ENCODE peak calls at places on chromosomes 4 and X, in seven cellular contexts. C is WTC11, L is K562, E is HCT116, P is HepG2, Q is HEK293T, A is H1. O is an unnamed sample.

GRCh38 chr4:97208749-97209148 is 934.5 kb downstream of the STPG2 start:
- DNase-seq in Q (no peak), L (no peak), C (no peak), E (no peak), P (no peak), A (no peak), O (no peak)

GRCh38 chrX:47177079-47177478 is 16.6 kb upstream of the UBA1 start:
- DNase-seq in P (no peak), C (no peak), E (no peak), Q (no peak), L (no peak), A (no peak), O (no peak)

GRCh38 chrX:30762754-30763153 is 109.5 kb downstream of the GK start:
- DNase-seq in L (no peak), A (no peak), E (no peak), P (no peak), Q (no peak), C (no peak), O (no peak)

GRCh38 chrX:2819345-2820130 is 9.2 kb upstream of the GYG2 start:
- DNase-seq in P (peak), L (peak), Q (peak), C (no peak), A (no peak), E (no peak), O (no peak)

GRCh38 chrX:22534643-22535042 is 261.9 kb downstream of the CBLL2 start:
- DNase-seq in E (no peak), P (no peak), A (no peak), C (no peak), Q (no peak), L (no peak), O (no peak)

GRCh38 chr4:189514209-189514608 is 426.5 kb upstream of the FRG1 start:
- DNase-seq in L (no peak), A (no peak), Q (no peak), E (no peak), P (no peak), C (no peak), O (no peak)

GRCh38 chr4:25160714-25161598 is 707 bp upstream of the SEPSECS start:
- DNase-seq in A (no peak), P (peak), L (peak), Q (peak), E (no peak), C (no peak), O (no peak)

GRCh38 chr4:85725727-85726170 is 250.8 kb downstream of the ARHGAP24 start:
- DNase-seq in A (no peak), C (no peak), Q (no peak), L (peak), E (no peak), P (no peak), O (peak)

GRCh38 chrX:123731987-123732678 is 719 bp downstream of the THOC2 start:
- DNase-seq in C (peak), E (no peak), L (peak), Q (peak), P (no peak), A (peak), O (no peak)

GRCh38 chr4:155402941-155403340 is 26.2 kb upstream of the MAP9 start:
- DNase-seq in L (no peak), Q (no peak), E (no peak), A (no peak), P (no peak), C (no peak), O (no peak)

GRCh38 chrX:136487647-136488046 is at the start of gene BRS3:
- DNase-seq in P (no peak), L (no peak), Q (no peak), A (no peak), C (no peak), E (no peak), O (no peak)

GRCh38 chr4:92862509-92862908 is 558.7 kb downstream of the GRID2 start:
- DNase-seq in P (no peak), L (no peak), A (no peak), E (no peak), C (no peak), Q (no peak), O (no peak)

GRCh38 chrX:93242897-93243296 is 430.5 kb downstream of the NAP1L3 start:
- DNase-seq in Q (no peak), A (no peak), L (no peak), E (no peak), P (no peak), C (no peak), O (no peak)

GRCh38 chrX:3204606-3205005 is 141.8 kb downstream of the MXRA5 start:
- DNase-seq in P (no peak), L (no peak), E (no peak), Q (no peak), C (no peak), A (no peak), O (no peak)

GRCh38 chr4:158599150-158599549 is 72.5 kb downstream of the C4orf46 start:
- DNase-seq in Q (no peak), E (no peak), P (no peak), L (no peak), C (no peak), A (no peak), O (no peak)

GRCh38 chr4:145954924-145955339 is 16.3 kb upstream of the ZNF827 start:
- DNase-seq in Q (no peak), L (peak), C (no peak), A (no peak), E (peak), P (no peak), O (no peak)

GRCh38 chr4:10035130-10035529 is 13.8 kb upstream of the SLC2A9 start:
- DNase-seq in Q (no peak), E (no peak), L (no peak), P (no peak), A (no peak), C (no peak), O (no peak)

GRCh38 chr4:139785356-139785755 is 119.7 kb downstream of the MGST2 start:
- DNase-seq in C (no peak), L (no peak), E (no peak), P (no peak), Q (no peak), A (no peak), O (no peak)

GRCh38 chr4:139782926-139783542 is 117.4 kb downstream of the MGST2 start:
- DNase-seq in P (no peak), C (no peak), Q (no peak), A (no peak), L (no peak), E (no peak), O (no peak)

GRCh38 chr4:139779653-139780052 is 114.0 kb downstream of the MGST2 start:
- DNase-seq in P (no peak), Q (no peak), A (no peak), L (no peak), E (no peak), C (no peak), O (no peak)

GRCh38 chr4:139786494-139787354 is 121.1 kb downstream of the MGST2 start:
- DNase-seq in L (no peak), C (no peak), P (no peak), E (no peak), Q (peak), A (no peak), O (no peak)

GRCh38 chr4:139783761-139784484 is 118.3 kb downstream of the MGST2 start:
- DNase-seq in L (no peak), E (no peak), Q (no peak), P (peak), C (no peak), A (no peak), O (no peak)
- TF ChIP-seq SP1 in L (no peak), E (no peak), Q (no peak), P (no peak), C (no peak), A (no peak), O (no peak)

GRCh38 chrX:17403231-17403691 is 28.3 kb downstream of the NHS start:
- DNase-seq in P (no peak), C (no peak), E (no peak), A (no peak), L (no peak), Q (no peak), O (no peak)
- TF ChIP-seq SP1 in P (no peak), C (no peak), E (no peak), A (no peak), L (no peak), Q (no peak), O (no peak)

GRCh38 chr4:88600129-88600849 is 8.0 kb downstream of the HERC3 start:
- DNase-seq in C (no peak), E (no peak), A (no peak), L (no peak), Q (no peak), P (no peak), O (no peak)
- TF ChIP-seq SP1 in C (no peak), E (no peak), A (no peak), L (no peak), Q (no peak), P (no peak), O (no peak)

DNA sequence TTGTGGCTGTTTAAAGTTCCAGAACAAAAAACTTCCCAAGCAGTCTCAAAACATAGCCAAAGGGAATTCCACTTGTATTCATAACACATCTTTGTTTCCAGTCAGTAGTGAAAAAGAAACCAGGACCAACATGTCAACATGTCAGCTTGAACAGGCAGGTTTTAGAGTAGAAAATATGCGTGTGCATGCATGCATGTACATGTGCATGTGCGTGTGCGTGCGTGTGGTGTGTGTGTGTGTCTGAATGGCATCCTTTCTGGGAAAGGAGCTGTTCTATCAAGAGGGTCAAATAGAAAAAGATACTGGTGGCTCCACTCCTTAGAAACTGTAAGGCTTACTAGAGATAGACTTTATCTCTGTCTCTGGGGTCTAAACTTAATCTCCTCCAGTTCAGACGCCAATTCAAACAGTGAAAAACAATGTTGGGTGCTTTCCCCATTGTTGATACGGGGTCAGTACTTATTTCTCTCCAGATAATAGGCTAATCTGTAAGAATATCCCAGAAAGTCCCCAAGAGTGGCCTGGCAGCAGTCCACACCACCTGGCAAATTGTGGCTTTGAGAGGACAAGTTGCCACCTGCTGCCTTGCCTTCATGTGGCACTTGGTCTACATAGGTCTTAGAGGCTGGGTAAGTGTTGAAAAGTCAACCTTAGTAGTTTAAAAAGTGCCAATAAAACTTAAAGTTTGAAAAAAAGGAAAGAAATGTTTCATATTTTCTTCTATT is 110.3 kb downstream of the SCD5 start:
- DNase-seq in L (no peak), A (no peak), Q (no peak), C (no peak), E (no peak), P (no peak), O (peak)
- TF ChIP-seq SP1 in L (no peak), A (no peak), Q (no peak), C (no peak), E (no peak), P (no peak), O (no peak)

GRCh38 chr4:26912810-26913209 is 52.2 kb downstream of the STIM2 start:
- DNase-seq in P (no peak), Q (no peak), C (no peak), E (no peak), A (no peak), L (no peak), O (no peak)
- TF ChIP-seq SP1 in P (no peak), Q (no peak), C (no peak), E (no peak), A (no peak), L (no peak), O (no peak)

DNA sequence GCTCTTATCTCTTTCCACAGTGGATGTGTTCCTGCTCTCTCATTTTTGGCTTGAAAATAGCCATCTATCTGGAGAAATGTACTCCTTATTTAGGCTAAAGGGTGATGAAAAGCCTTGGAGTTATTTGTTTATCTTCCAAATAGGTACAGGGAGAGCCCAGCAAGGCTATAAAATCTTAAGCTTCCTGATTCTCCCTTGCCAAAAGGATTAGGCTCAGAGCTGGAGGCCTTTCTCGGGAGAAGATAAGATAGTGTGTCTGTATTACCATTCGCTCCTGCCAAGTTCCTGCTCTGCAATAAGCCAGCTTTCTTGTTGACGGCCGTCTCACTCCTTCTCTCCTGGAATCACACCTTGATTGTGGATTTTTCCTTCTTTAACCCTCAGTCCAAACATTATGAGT is 171.7 kb upstream of the TTC29 start:
- DNase-seq in E (no peak), L (no peak), P (no peak), C (no peak), Q (peak), A (no peak), O (no peak)
- TF ChIP-seq SP1 in E (no peak), L (no peak), P (no peak), C (no peak), Q (no peak), A (no peak), O (no peak)

DNA sequence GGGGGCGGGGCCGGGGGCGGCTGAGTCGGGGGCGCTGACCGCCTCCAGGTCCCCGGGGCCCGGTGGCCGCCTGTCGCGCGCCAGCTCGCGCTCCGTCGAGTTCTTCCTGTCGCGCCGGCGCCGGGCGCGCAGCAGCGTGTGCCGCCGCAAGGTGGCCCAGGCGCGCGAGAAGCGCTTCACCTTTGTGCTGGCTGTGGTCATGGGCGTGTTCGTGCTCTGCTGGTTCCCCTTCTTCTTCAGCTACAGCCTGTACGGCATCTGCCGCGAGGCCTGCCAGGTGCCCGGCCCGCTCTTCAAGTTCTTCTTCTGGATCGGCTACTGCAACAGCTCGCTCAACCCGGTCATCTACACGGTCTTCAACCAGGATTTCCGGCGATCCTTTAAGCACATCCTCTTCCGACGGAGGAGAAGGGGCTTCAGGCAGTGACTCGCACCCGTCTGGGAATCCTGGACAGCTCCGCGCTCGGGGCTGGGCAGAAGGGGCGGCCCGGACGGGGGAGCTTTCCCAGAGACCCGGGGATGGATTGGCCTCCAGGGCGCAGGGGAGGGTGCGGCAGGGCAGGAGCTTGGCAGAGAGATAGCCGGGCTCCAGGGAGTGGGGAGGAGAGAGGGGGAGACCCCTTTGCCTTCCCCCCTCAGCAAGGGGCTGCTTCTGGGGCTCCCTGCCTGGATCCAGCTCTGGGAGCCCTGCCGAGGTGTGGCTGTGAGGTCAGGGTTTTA is 1.5 kb downstream of the ADRA2C start:
- DNase-seq in E (no peak), Q (no peak), C (peak), P (no peak), A (peak), L (no peak), O (no peak)
- TF ChIP-seq SP1 in E (no peak), Q (no peak), C (no peak), P (no peak), A (no peak), L (no peak), O (no peak)